ENCODE peak calls at places on chromosomes 7 and 10, in five cellular contexts. E is aorta; Z is activated T-cell treated with anti-CD3 and anti-CD28 coated beads, Interleukin-2, amount 50 U/mL, for 72 hours; F is left cardiac atrium; B is natural killer cell. V is an unnamed sample.

GRCh38 chr7:138125598-138126111 is 49.4 kb downstream of the AKR1D1 start:
- ATAC-seq in E (no peak), Z (no peak), F (no peak), B (no peak), V (peak; percentile 58)

GRCh38 chr10:70761031-70761601 is 24.1 kb downstream of the TBATA start:
- ATAC-seq in E (no peak), Z (no peak), F (peak; percentile 42), B (no peak), V (no peak)

GRCh38 chr10:12834116-12834515 is 167.4 kb downstream of the CCDC3 start:
- ATAC-seq in E (no peak), Z (no peak), F (no peak), B (no peak), V (no peak)

GRCh38 chr10:3757638-3758490 is 27.1 kb downstream of the KLF6 start:
- ATAC-seq in E (no peak), Z (peak; percentile 87), F (peak; percentile 32), B (peak; percentile 84), V (no peak)

GRCh38 chr10:125158528-125159485 is 1.6 kb downstream of the CTBP2 start:
- ATAC-seq in E (peak; percentile 39), Z (peak; percentile 45), F (peak; percentile 41), B (peak; percentile 42), V (peak; percentile 28)

GRCh38 chr10:71696635-71697326 is 22.8 kb downstream of the C10orf105 start:
- ATAC-seq in E (peak; percentile 61), Z (peak; percentile 62), F (peak; percentile 46), B (peak; percentile 37), V (peak; percentile 37)

GRCh38 chr10:78844956-78845355 is 223.8 kb upstream of the ZMIZ1 start:
- ATAC-seq in E (no peak), Z (no peak), F (no peak), B (no peak), V (no peak)

GRCh38 chr10:90642136-90642535 is 215.7 kb downstream of the HTR7 start:
- ATAC-seq in E (peak; percentile 83), Z (no peak), F (peak; percentile 63), B (no peak), V (no peak)

GRCh38 chr10:97095701-97096300 is 90.0 kb downstream of the SLIT1 start:
- ATAC-seq in E (no peak), Z (no peak), F (no peak), B (peak; percentile 49), V (no peak)